ENCODE peak calls at places on chromosomes 16 and 17, in six cellular contexts. Q is neural progenitor cell, M is anterior cingulate cortex, G is BE2C, O is M059J, R is heart right ventricle. D is an unnamed sample.
A peak's percentile ranks its signal among the peaks of the same experiment; 100 is the strongest.

GRCh38 chr17:6098050-6098449 is 27.9 kb downstream of the WSCD1 start:
- DNase-seq in Q (no peak), M (no peak), G (no peak), O (no peak), R (no peak), D (no peak)

GRCh38 chr17:83193336-83194188 is 114.2 kb downstream of the METRNL start:
- DNase-seq in Q (no peak), M (no peak), G (no peak), O (peak; percentile 96), R (peak; percentile 20), D (no peak)

GRCh38 chr17:67256075-67256732 is 11.2 kb upstream of the HELZ start:
- DNase-seq in Q (no peak), M (no peak), G (no peak), O (no peak), R (no peak), D (no peak)

GRCh38 chr17:18258356-18259038 is at the start of gene FLII:
- DNase-seq in Q (peak; percentile 72), M (peak; percentile 79), G (peak; percentile 30), O (peak; percentile 50), R (peak; percentile 64), D (no peak)

GRCh38 chr17:57911834-57912673 is 43.2 kb downstream of the CUEDC1 start:
- DNase-seq in Q (peak; percentile 93), M (peak; percentile 96), G (peak; percentile 60), O (peak; percentile 46), R (peak; percentile 92), D (peak; percentile 52)

GRCh38 chr16:48538746-48539484 is 71.1 kb downstream of the N4BP1 start:
- DNase-seq in Q (peak; percentile 31), M (no peak), G (no peak), O (no peak), R (no peak), D (no peak)

GRCh38 chr16:84843149-84844048 is 23.6 kb downstream of the CRISPLD2 start:
- DNase-seq in Q (no peak), M (no peak), G (no peak), O (no peak), R (no peak), D (no peak)

GRCh38 chr16:29663020-29663828 is at the start of gene SPN:
- DNase-seq in Q (no peak), M (no peak), G (no peak), O (no peak), R (no peak), D (no peak)

GRCh38 chr16:25063865-25064264 is 47.7 kb upstream of the LCMT1 start:
- DNase-seq in Q (no peak), M (no peak), G (no peak), O (peak; percentile 51), R (no peak), D (no peak)

D was measured in NCI-H187.